ENCODE peak calls at places on chromosome 12, in seven cellular contexts. I, Q, E, O, W, G and F are unnamed samples. For H3K4me1 and H3K27me3, the result is how much of the 10 kb centered on the place peaks cover.

GRCh38 chr12:47781479-47782371 is 8.7 kb downstream of the SLC48A1 start:
- DNase-seq in I (no peak), Q (no peak), E (no peak), O (no peak), W (no peak), G (no peak), F (no peak)

GRCh38 chr12:77924703-77925102 is 94.0 kb downstream of the NAV3 start:
- DNase-seq in I (no peak), Q (peak), E (no peak), O (peak), W (no peak), G (no peak), F (no peak)

GRCh38 chr12:70983692-70984091 is 63.2 kb upstream of the PTPRR start:
- DNase-seq in I (no peak), Q (no peak), E (no peak), O (no peak), W (no peak), G (no peak), F (no peak)

GRCh38 chr12:50120953-50121352 is 8.9 kb downstream of the COX14 start:
- DNase-seq in I (no peak), Q (no peak), E (no peak), O (no peak), W (no peak), G (no peak), F (peak)

GRCh38 chr12:47758584-47758833 is 171 bp downstream of the RAPGEF3 start:
- DNase-seq in I (no peak), Q (no peak), E (no peak), O (no peak), W (no peak), G (no peak), F (no peak)

GRCh38 chr12:99367181-99367580 is 280.4 kb upstream of the GARIN6 start:
- DNase-seq in I (no peak), Q (no peak), E (no peak), O (no peak), W (no peak), G (no peak), F (no peak)

GRCh38 chr12:22477166-22477893 is 67.0 kb downstream of the C2CD5 start:
- DNase-seq in I (no peak), Q (peak), E (no peak), O (no peak), W (no peak), G (no peak), F (no peak)

GRCh38 chr12:46722737-46723136 is 103.1 kb downstream of the SLC38A4 start:
- DNase-seq in I (peak), Q (no peak), E (no peak), O (no peak), W (no peak), G (no peak), F (no peak)

GRCh38 chr12:92470608-92471021 is 232.2 kb upstream of the PLEKHG7 start:
- DNase-seq in I (no peak), Q (no peak), E (no peak), O (no peak), W (no peak), G (no peak), F (no peak)

GRCh38 chr12:120748242-120748641 is 22.6 kb downstream of the ACADS start:
- DNase-seq in I (no peak), Q (no peak), E (no peak), O (peak), W (no peak), G (no peak), F (peak)

GRCh38 chr12:15684896-15685658 is 104.1 kb downstream of the EPS8 start:
- DNase-seq in I (no peak), Q (peak), E (no peak), O (no peak), W (no peak), G (no peak), F (no peak)

GRCh38 chr12:69540606-69541386 is 44.5 kb upstream of the CCT2 start:
- DNase-seq in I (no peak), Q (peak), E (no peak), O (no peak), W (no peak), G (no peak), F (no peak)

GRCh38 chr12:24795699-24796385 is 153.1 kb downstream of the BCAT1 start:
- DNase-seq in I (no peak), Q (no peak), E (no peak), O (no peak), W (no peak), G (no peak), F (peak)
- H3K4me1 ChIP-seq in I (under half), Q (under half), E (under half), O (under half), W (under half), G (under half), F (under half)

GRCh38 chr12:124281309-124281708 is 13.6 kb upstream of the RFLNA start:
- DNase-seq in I (no peak), Q (no peak), E (no peak), O (no peak), W (no peak), G (no peak), F (no peak)
- H3K27me3 ChIP-seq in I (under half), Q (half or more), E (under half), O (under half), W (under half), G (under half), F (under half)

GRCh38 chr12:108516511-108517275 is 1.6 kb downstream of the FICD start:
- DNase-seq in I (no peak), Q (no peak), E (no peak), O (no peak), W (no peak), G (no peak), F (no peak)
- H3K4me3 ChIP-seq in I (no peak), Q (peak), E (no peak), O (no peak), W (no peak), G (no peak), F (no peak)

GRCh38 chr12:27292718-27293117 is 39.9 kb upstream of the BMAL2 start:
- DNase-seq in I (no peak), Q (no peak), E (no peak), O (no peak), W (no peak), G (no peak), F (no peak)

GRCh38 chr12:27290501-27291168 is 42.0 kb upstream of the BMAL2 start:
- DNase-seq in I (no peak), Q (no peak), E (no peak), O (no peak), W (no peak), G (no peak), F (peak)

GRCh38 chr12:27293463-27293862 is 39.2 kb upstream of the BMAL2 start:
- DNase-seq in I (no peak), Q (peak), E (peak), O (no peak), W (no peak), G (peak), F (no peak)

GRCh38 chr12:27289414-27289813 is 43.2 kb upstream of the BMAL2 start:
- DNase-seq in I (no peak), Q (peak), E (no peak), O (no peak), W (no peak), G (no peak), F (no peak)

DNA sequence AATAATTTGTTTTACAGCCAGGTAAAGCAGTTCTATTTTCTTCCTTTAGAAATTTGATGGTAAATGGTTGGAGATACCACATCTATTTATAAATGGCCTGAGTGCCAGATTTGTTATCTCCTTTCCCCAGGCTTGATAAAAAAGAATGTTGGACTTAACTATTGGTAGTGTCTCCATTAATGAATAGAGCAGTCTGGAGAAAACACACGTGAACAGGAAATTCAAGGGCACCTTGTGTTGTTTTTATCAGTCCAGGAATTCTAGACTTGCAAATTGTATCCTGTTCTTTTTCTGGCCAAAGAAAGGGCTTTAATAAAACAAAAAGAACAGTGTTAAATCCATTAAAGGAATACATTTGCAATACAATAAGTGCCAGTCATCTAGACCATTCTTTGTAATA is 40.8 kb upstream of the BMAL2 start:
- DNase-seq in I (no peak), Q (no peak), E (no peak), O (no peak), W (no peak), G (no peak), F (no peak)
- H3K4me1 ChIP-seq in I (under half), Q (under half), E (under half), O (under half), W (under half), G (under half), F (under half)

GRCh38 chr12:102962986-102963385 is 5.5 kb downstream of the ASCL1 start:
- DNase-seq in I (no peak), Q (no peak), E (no peak), O (no peak), W (no peak), G (no peak), F (no peak)

GRCh38 chr12:102964872-102965271 is 7.4 kb downstream of the ASCL1 start:
- DNase-seq in I (no peak), Q (no peak), E (peak), O (peak), W (no peak), G (no peak), F (peak)

GRCh38 chr12:102965281-102966155 is 8.0 kb downstream of the ASCL1 start:
- DNase-seq in I (no peak), Q (no peak), E (no peak), O (no peak), W (no peak), G (no peak), F (no peak)

GRCh38 chr12:102962532-102962931 is 5.1 kb downstream of the ASCL1 start:
- DNase-seq in I (no peak), Q (no peak), E (no peak), O (no peak), W (no peak), G (no peak), F (no peak)

DNA sequence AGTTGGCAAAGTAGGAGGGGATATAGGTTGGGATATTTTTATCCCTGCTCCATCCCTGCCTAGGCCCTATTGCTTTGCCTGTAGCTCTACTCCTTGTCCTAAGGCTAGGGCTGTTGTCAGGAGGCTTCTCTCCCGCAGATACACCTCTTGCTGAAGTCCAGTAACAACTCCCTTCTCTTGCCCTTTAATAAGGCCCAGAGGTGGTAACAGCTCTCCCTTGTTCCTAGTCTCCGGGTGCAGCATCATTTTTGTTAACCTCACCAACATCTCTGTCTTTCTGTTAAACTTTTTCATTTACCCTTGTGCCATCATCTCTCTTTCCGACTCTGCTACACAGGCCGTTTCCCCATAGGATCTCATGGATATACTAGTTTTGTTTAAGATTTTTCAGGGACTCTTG is 6.3 kb downstream of the ASCL1 start:
- DNase-seq in I (no peak), Q (no peak), E (no peak), O (no peak), W (no peak), G (no peak), F (no peak)
- H3K27me3 ChIP-seq in I (half or more), Q (half or more), E (half or more), O (half or more), W (under half), G (under half), F (under half)

DNA sequence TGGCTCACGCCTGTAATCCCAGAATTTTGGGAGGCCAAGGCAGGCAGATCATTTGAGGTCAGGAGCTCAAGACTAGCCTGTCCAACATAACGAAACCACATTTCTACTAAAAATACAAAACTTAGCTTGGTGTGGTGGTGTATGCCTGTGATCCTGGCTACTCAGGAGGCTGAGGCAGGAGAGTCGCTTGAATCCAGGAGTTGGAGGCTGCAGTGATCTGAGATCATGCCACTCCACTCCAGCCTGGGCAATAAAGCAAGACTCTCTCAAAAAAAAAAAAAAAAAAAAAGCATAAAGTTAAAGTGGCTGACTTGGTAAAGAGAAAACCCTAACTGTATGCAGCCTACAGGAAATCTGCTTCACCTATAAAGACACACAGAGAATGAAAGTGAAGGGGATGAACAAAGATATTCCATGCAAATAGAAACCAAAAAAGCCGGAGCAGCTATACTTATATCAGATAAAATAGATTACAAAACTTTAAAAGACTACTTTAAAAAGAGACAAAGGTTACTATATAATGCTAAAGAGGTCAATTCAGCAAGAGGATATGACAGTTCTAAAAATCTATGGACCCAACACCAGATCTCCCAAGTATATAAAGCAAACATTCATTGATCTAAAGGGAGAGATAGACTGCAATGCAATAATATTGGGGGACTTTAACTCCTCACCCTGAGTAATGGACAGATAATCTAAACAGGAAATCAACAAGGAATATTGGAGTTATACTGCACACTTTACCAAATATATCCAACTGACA is 4.1 kb downstream of the CLEC2B start:
- DNase-seq in I (no peak), Q (no peak), E (no peak), O (no peak), W (no peak), G (no peak), F (peak)
- H3K4me3 ChIP-seq in I (peak), Q (peak), E (peak), O (no peak), W (no peak), G (no peak), F (no peak)

DNA sequence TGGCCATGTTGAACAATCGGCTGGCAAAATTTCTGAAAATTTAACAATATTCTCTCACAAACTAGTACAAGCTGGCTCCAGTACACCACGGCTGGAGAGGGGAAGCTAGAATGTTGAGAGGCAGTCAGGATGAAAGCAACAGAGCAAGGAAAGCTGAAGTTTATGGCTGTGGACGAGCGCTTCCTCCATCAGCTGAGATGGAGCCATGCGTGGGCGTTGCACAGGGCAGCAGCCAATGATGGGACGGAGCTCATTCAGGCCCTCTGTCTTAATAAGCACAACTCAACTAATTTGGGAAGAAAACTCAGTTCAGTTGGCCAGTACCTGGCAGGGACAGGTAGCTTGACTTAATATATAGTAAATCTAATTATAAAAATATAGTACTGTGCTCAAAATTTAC is 14.1 kb upstream of the DCP1B start:
- DNase-seq in I (no peak), Q (no peak), E (no peak), O (no peak), W (no peak), G (no peak), F (no peak)
- H3K4me1 ChIP-seq in I (under half), Q (under half), E (under half), O (under half), W (under half), G (under half), F (under half)

GRCh38 chr12:25812295-25812694 is 146.2 kb upstream of the RASSF8 start:
- DNase-seq in I (no peak), Q (no peak), E (no peak), O (no peak), W (no peak), G (no peak), F (no peak)
- H3K27me3 ChIP-seq in I (under half), Q (under half), E (under half), O (under half), W (under half), G (under half), F (under half)

GRCh38 chr12:52895726-52896189 is 9.1 kb downstream of the KRT8 start:
- DNase-seq in I (no peak), Q (no peak), E (no peak), O (peak), W (no peak), G (no peak), F (no peak)
- H3K4me3 ChIP-seq in I (no peak), Q (no peak), E (no peak), O (no peak), W (no peak), G (no peak), F (no peak)